ENCODE peak calls at places on chromosomes 1 and 21, in six cellular contexts. C is IMR-90, H is neuronal stem cell, M is mesenchymal stem cell, F is H1, J is trophoblast cell. Y is an unnamed sample.

GRCh38 chr1:91166106-91166712 is 144.4 kb upstream of the ZNF644 start:
- DNase-seq in C (peak; percentile 56), H (peak; percentile 60), M (peak; percentile 60), F (peak; percentile 44), J (peak; percentile 83), Y (peak; percentile 84)

GRCh38 chr1:101444381-101444780 is 207.6 kb downstream of the S1PR1 start:
- DNase-seq in C (no peak), H (no peak), M (no peak), F (no peak), J (peak; percentile 17), Y (no peak)

GRCh38 chr1:30745834-30746208 is 11.8 kb downstream of the LAPTM5 start:
- DNase-seq in C (no peak), H (no peak), M (no peak), F (no peak), J (no peak), Y (no peak)

GRCh38 chr1:235910357-235911299 is 43.9 kb upstream of the LYST start:
- DNase-seq in C (peak; percentile 97), H (peak; percentile 66), M (peak; percentile 98), F (peak; percentile 53), J (peak; percentile 93), Y (peak; percentile 86)

GRCh38 chr1:64266941-64267340 is 63.5 kb downstream of the UBE2U start:
- DNase-seq in C (no peak), H (no peak), M (no peak), F (no peak), J (no peak), Y (no peak)

GRCh38 chr21:38973552-38973951 is 167.8 kb downstream of the ETS2 start:
- DNase-seq in C (no peak), H (no peak), M (no peak), F (no peak), J (no peak), Y (no peak)

GRCh38 chr1:35923841-35924240 is 7.1 kb upstream of the AGO3 start:
- DNase-seq in C (no peak), H (no peak), M (no peak), F (no peak), J (no peak), Y (no peak)

GRCh38 chr1:155207578-155208405 is at the start of gene THBS3:
- DNase-seq in C (peak; percentile 12), H (peak; percentile 77), M (peak; percentile 46), F (no peak), J (no peak), Y (peak; percentile 76)

GRCh38 chr21:34950980-34951379 is 98.1 kb downstream of the RUNX1 start:
- DNase-seq in C (no peak), H (no peak), M (no peak), F (no peak), J (peak; percentile 78), Y (no peak)

GRCh38 chr21:29372063-29372802 is 73.5 kb downstream of the BACH1 start:
- DNase-seq in C (peak; percentile 84), H (peak; percentile 71), M (peak; percentile 84), F (no peak), J (peak; percentile 93), Y (peak; percentile 87)

GRCh38 chr21:28671549-28672195 is 321.0 kb downstream of the LTN1 start:
- DNase-seq in C (no peak), H (no peak), M (peak; percentile 25), F (no peak), J (no peak), Y (no peak)

GRCh38 chr1:15231714-15232201 is 15.3 kb upstream of the FHAD1 start:
- DNase-seq in C (no peak), H (no peak), M (peak; percentile 28), F (no peak), J (peak; percentile 17), Y (no peak)

GRCh38 chr1:56831874-56832693 is 12.9 kb upstream of the FYB2 start:
- DNase-seq in C (peak; percentile 97), H (peak; percentile 75), M (peak; percentile 95), F (peak; percentile 46), J (peak; percentile 89), Y (peak; percentile 69)
- H3K4me3 ChIP-seq in C (no peak overlapping the region), H (no peak overlapping the region), M (peak overlapping the region; percentile 3), F (no peak overlapping the region), J (no peak overlapping the region), Y (no peak overlapping the region)

GRCh38 chr1:44947060-44947773 is 39.2 kb downstream of the EIF2B3 start:
- DNase-seq in C (peak; percentile 69), H (no peak), M (peak; percentile 84), F (no peak), J (no peak), Y (no peak)

GRCh38 chr1:44946720-44947059 is 39.7 kb downstream of the EIF2B3 start:
- DNase-seq in C (no peak), H (no peak), M (no peak), F (no peak), J (no peak), Y (no peak)

GRCh38 chr1:44945992-44946391 is 40.4 kb downstream of the EIF2B3 start:
- DNase-seq in C (no peak), H (no peak), M (no peak), F (no peak), J (no peak), Y (no peak)

GRCh38 chr1:44941424-44942324 is 44.7 kb downstream of the EIF2B3 start:
- DNase-seq in C (no peak), H (no peak), M (no peak), F (no peak), J (no peak), Y (no peak)
- H3K23ac ChIP-seq in C (no peak overlapping the region), H (no peak overlapping the region), M (no peak overlapping the region), F (no peak overlapping the region), J (no peak overlapping the region), Y (no peak overlapping the region)

DNA sequence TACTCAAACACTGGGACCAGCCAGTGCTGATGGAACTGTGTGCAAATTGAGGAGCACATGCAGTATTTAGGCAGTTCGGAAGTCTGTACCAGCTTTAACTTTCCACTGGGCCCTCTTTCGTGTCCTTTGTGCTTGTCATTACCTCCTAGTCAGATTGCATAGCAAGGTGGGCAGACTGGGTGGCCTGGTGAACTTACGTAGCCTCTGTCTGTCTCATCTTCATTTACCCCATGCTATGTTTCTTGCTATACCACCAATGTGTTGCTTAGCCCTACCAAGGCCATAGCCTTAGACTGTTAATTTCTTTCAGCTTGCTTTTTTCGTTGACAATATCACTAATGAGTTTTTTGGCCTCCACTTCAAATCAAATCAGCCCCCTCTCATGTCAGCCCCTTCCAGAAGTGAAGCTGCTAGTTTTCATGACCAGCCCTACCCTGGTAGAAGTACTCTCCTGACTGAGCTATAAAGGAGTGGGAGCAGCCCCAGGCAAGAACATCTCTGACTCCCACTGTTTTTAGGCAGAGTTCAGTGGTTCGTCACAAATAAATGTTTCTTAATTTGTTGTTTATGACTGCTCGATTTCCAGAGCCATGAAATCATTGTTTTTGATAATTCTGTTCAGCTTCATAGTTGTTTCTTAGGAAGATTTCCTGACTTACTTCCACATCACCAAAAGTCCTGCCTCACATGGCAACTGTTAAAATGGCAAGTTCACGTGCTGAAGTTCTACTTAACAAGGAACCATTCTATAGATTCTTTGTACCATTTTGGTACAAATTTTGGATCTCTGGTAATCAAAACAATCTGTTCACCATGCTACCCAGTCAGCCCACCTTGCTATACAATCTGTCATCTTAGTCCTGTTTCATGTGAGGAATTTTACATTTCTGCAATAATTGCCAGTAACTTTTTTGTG is 19.3 kb downstream of the PRKACB start:
- DNase-seq in C (no peak), H (no peak), M (no peak), F (no peak), J (no peak), Y (no peak)
- H3K4me3 ChIP-seq in C (no peak overlapping the region), H (no peak overlapping the region), M (peak overlapping the region; percentile 66), F (no peak overlapping the region), J (no peak overlapping the region), Y (no peak overlapping the region)

DNA sequence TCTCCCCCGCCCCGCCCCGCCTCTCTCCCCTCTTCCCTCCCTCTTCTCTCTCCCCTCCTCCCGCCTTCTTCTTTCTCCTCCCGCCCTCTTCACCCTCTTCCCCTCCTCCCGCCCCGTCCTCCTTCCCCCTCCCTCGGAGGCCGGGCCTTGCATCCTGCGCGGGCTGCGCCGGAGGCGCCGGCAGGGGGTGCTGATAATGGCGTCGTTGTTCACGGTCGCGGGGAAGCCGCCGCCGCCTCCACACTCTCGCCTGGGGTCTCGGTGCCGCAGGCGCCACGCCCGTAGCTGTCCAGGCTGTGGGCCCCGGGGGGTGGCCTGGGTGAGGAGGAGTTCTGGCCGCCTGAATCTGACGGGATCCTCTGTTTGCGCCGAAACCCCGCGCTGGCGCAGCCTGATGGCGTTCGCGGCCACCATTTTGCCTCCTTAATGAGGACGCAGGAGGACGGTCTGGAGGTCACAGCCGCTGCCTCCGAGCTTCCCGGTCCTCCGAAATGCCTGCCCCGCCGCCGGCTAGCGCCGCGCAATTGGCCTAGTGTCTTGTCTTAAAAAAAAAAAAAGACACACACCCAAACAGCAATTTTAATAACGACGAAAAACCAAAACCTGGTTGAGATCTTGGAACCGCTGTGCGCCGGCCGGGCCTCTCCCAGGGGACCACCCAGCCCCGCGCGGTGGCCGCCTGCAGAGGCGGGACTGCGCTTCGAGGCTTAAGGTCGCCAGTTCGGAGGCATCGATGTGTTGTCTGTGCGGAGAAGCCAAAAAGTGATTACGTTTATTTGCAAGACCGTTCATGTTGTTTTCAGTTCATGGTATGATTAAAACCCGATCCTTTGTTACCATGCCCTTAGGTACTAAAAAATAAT is 106.5 kb upstream of the HNRNPU start:
- DNase-seq in C (peak; percentile 95), H (peak; percentile 95), M (peak; percentile 97), F (peak; percentile 84), J (peak; percentile 99), Y (peak; percentile 99)
- H3K23ac ChIP-seq in C (peak overlapping the region; percentile 97), H (peak overlapping the region; percentile 98), M (no peak overlapping the region), F (no peak overlapping the region), J (no peak overlapping the region), Y (no peak overlapping the region)

GRCh38 chr1:23814016-23814415 is 11.2 kb downstream of the HMGCL start:
- DNase-seq in C (peak; percentile 20), H (no peak), M (no peak), F (no peak), J (peak; percentile 36), Y (no peak)

GRCh38 chr1:23817633-23818032 is 7.6 kb downstream of the HMGCL start:
- DNase-seq in C (no peak), H (no peak), M (no peak), F (no peak), J (no peak), Y (no peak)

GRCh38 chr1:23816361-23816760 is 8.9 kb downstream of the HMGCL start:
- DNase-seq in C (no peak), H (no peak), M (no peak), F (no peak), J (no peak), Y (no peak)

DNA sequence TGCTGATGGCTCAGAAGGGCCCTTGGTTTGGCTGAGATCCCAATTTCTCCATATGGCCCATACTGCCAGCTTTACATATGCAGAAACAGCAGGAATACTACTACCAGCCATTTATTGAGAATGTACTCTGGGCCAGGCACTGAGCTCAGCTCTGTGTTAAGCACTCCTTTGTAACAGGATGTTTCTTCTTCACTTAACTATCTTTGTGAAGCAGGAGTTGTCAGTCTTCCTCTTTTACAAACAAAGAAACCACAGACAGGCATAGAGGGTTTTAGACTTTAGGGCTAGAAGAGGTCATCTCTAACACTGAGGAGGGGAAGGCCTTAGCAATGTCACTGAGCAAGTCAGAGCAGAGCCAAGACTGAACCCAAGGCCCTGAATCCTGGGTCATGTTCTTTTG is 8.3 kb downstream of the HMGCL start:
- DNase-seq in C (no peak), H (no peak), M (no peak), F (no peak), J (no peak), Y (no peak)
- H3K4me3 ChIP-seq in C (no peak overlapping the region), H (no peak overlapping the region), M (no peak overlapping the region), F (no peak overlapping the region), J (no peak overlapping the region), Y (no peak overlapping the region)

Y was measured in mesendoderm.